ENCODE peak calls at places on chromosomes 12 and 14, in seven cellular contexts. One of them, this sample, is unnamed.

GRCh38 chr14:92783813-92784431 is 10.2 kb upstream of the GOLGA5 start:
- DNase-seq in HS-5: peak; percentile 30
- DNase-seq in upper lobe of left lung: no peak
- DNase-seq in amygdala: no peak
- DNase-seq in SW480: peak; percentile 88
- DNase-seq in IMR-90: peak; percentile 75
- DNase-seq in RPMI7951: peak; percentile 69
- DNase-seq in this sample: no peak

GRCh38 chr12:132374821-132375445 is 45.5 kb upstream of the GALNT9 start:
- DNase-seq in HS-5: no peak
- DNase-seq in upper lobe of left lung: no peak
- DNase-seq in amygdala: no peak
- DNase-seq in SW480: no peak
- DNase-seq in IMR-90: no peak
- DNase-seq in RPMI7951: no peak
- DNase-seq in this sample: no peak

GRCh38 chr12:30739020-30739419 is 15.7 kb downstream of the CAPRIN2 start:
- DNase-seq in HS-5: no peak
- DNase-seq in upper lobe of left lung: no peak
- DNase-seq in amygdala: no peak
- DNase-seq in SW480: no peak
- DNase-seq in IMR-90: no peak
- DNase-seq in RPMI7951: no peak
- DNase-seq in this sample: no peak

GRCh38 chr12:2651061-2651965 is 143.5 kb upstream of the FKBP4 start:
- DNase-seq in HS-5: no peak
- DNase-seq in upper lobe of left lung: no peak
- DNase-seq in amygdala: no peak
- DNase-seq in SW480: no peak
- DNase-seq in IMR-90: no peak
- DNase-seq in RPMI7951: no peak
- DNase-seq in this sample: no peak

GRCh38 chr12:47207829-47208248 is 128.1 kb upstream of the AMIGO2 start:
- DNase-seq in HS-5: no peak
- DNase-seq in upper lobe of left lung: no peak
- DNase-seq in amygdala: no peak
- DNase-seq in SW480: no peak
- DNase-seq in IMR-90: no peak
- DNase-seq in RPMI7951: no peak
- DNase-seq in this sample: no peak

GRCh38 chr14:61147369-61147897 is 133.7 kb downstream of the TMEM30B start:
- DNase-seq in HS-5: no peak
- DNase-seq in upper lobe of left lung: no peak
- DNase-seq in amygdala: no peak
- DNase-seq in SW480: no peak
- DNase-seq in IMR-90: peak; percentile 84
- DNase-seq in RPMI7951: peak; percentile 90
- DNase-seq in this sample: no peak

GRCh38 chr14:70563869-70564268 is 29.1 kb upstream of the ADAM20 start:
- DNase-seq in HS-5: no peak
- DNase-seq in upper lobe of left lung: no peak
- DNase-seq in amygdala: no peak
- DNase-seq in SW480: no peak
- DNase-seq in IMR-90: no peak
- DNase-seq in RPMI7951: no peak
- DNase-seq in this sample: no peak

GRCh38 chr12:131189781-131190180 is 236.1 kb downstream of the ADGRD1 start:
- DNase-seq in HS-5: no peak
- DNase-seq in upper lobe of left lung: no peak
- DNase-seq in amygdala: no peak
- DNase-seq in SW480: no peak
- DNase-seq in IMR-90: no peak
- DNase-seq in RPMI7951: no peak
- DNase-seq in this sample: no peak

GRCh38 chr12:92020983-92021664 is 124.5 kb downstream of the BTG1 start:
- DNase-seq in HS-5: no peak
- DNase-seq in upper lobe of left lung: no peak
- DNase-seq in amygdala: no peak
- DNase-seq in SW480: no peak
- DNase-seq in IMR-90: peak; percentile 27
- DNase-seq in RPMI7951: peak; percentile 20
- DNase-seq in this sample: no peak

GRCh38 chr12:13362260-13362841 is 165.8 kb downstream of the EMP1 start:
- DNase-seq in HS-5: peak; percentile 24
- DNase-seq in upper lobe of left lung: peak; percentile 70
- DNase-seq in amygdala: no peak
- DNase-seq in SW480: peak; percentile 86
- DNase-seq in IMR-90: peak; percentile 5
- DNase-seq in RPMI7951: peak; percentile 59
- DNase-seq in this sample: peak; percentile 79

GRCh38 chr14:105570482-105570881 is 44.1 kb downstream of the TMEM121 start:
- DNase-seq in HS-5: no peak
- DNase-seq in upper lobe of left lung: no peak
- DNase-seq in amygdala: no peak
- DNase-seq in SW480: no peak
- DNase-seq in IMR-90: no peak
- DNase-seq in RPMI7951: no peak
- DNase-seq in this sample: no peak

GRCh38 chr12:124233041-124233836 is 61.7 kb upstream of the RFLNA start:
- DNase-seq in HS-5: peak; percentile 98
- DNase-seq in upper lobe of left lung: no peak
- DNase-seq in amygdala: no peak
- DNase-seq in SW480: no peak
- DNase-seq in IMR-90: peak; percentile 84
- DNase-seq in RPMI7951: peak; percentile 92
- DNase-seq in this sample: no peak

GRCh38 chr14:93036652-93037341 is 78.9 kb downstream of the ITPK1 start:
- DNase-seq in HS-5: no peak
- DNase-seq in upper lobe of left lung: no peak
- DNase-seq in amygdala: peak; percentile 88
- DNase-seq in SW480: peak; percentile 68
- DNase-seq in IMR-90: no peak
- DNase-seq in RPMI7951: peak; percentile 59
- DNase-seq in this sample: no peak

GRCh38 chr14:37116933-37117844 is 55.2 kb downstream of the SLC25A21 start:
- DNase-seq in HS-5: peak; percentile 31
- DNase-seq in upper lobe of left lung: no peak
- DNase-seq in amygdala: no peak
- DNase-seq in SW480: no peak
- DNase-seq in IMR-90: peak; percentile 60
- DNase-seq in RPMI7951: peak; percentile 35
- DNase-seq in this sample: no peak

GRCh38 chr14:72744416-72745120 is 149.3 kb downstream of the DPF3 start:
- DNase-seq in HS-5: no peak
- DNase-seq in upper lobe of left lung: no peak
- DNase-seq in amygdala: no peak
- DNase-seq in SW480: no peak
- DNase-seq in IMR-90: no peak
- DNase-seq in RPMI7951: no peak
- DNase-seq in this sample: no peak

GRCh38 chr14:73762375-73762822 is 48.2 kb upstream of the PNMA1 start:
- DNase-seq in HS-5: no peak
- DNase-seq in upper lobe of left lung: no peak
- DNase-seq in amygdala: no peak
- DNase-seq in SW480: no peak
- DNase-seq in IMR-90: no peak
- DNase-seq in RPMI7951: no peak
- DNase-seq in this sample: no peak

GRCh38 chr12:16606201-16606849 is 363 bp upstream of the LMO3 start:
- DNase-seq in HS-5: no peak
- DNase-seq in upper lobe of left lung: no peak
- DNase-seq in amygdala: peak; percentile 21
- DNase-seq in SW480: peak; percentile 28
- DNase-seq in IMR-90: peak; percentile 27
- DNase-seq in RPMI7951: no peak
- DNase-seq in this sample: no peak

GRCh38 chr14:90547968-90548367 is 151.1 kb downstream of the CALM1 start:
- DNase-seq in HS-5: no peak
- DNase-seq in upper lobe of left lung: no peak
- DNase-seq in amygdala: no peak
- DNase-seq in SW480: no peak
- DNase-seq in IMR-90: no peak
- DNase-seq in RPMI7951: no peak
- DNase-seq in this sample: no peak

GRCh38 chr14:50892255-50892654 is 20.4 kb downstream of the ABHD12B start:
- DNase-seq in HS-5: no peak
- DNase-seq in upper lobe of left lung: no peak
- DNase-seq in amygdala: no peak
- DNase-seq in SW480: peak; percentile 39
- DNase-seq in IMR-90: no peak
- DNase-seq in RPMI7951: no peak
- DNase-seq in this sample: no peak

GRCh38 chr14:36096090-36096489 is 80.4 kb downstream of the PTCSC3 start:
- DNase-seq in HS-5: peak; percentile 57
- DNase-seq in upper lobe of left lung: no peak
- DNase-seq in amygdala: no peak
- DNase-seq in SW480: no peak
- DNase-seq in IMR-90: peak; percentile 52
- DNase-seq in RPMI7951: no peak
- DNase-seq in this sample: no peak

GRCh38 chr14:74510211-74510931 is 16.8 kb downstream of the ISCA2 start:
- DNase-seq in HS-5: no peak
- DNase-seq in upper lobe of left lung: no peak
- DNase-seq in amygdala: no peak
- DNase-seq in SW480: no peak
- DNase-seq in IMR-90: peak; percentile 67
- DNase-seq in RPMI7951: peak; percentile 77
- DNase-seq in this sample: no peak

GRCh38 chr12:131408036-131408365 is 302.9 kb upstream of the SFSWAP start:
- DNase-seq in HS-5: no peak
- DNase-seq in upper lobe of left lung: no peak
- DNase-seq in amygdala: no peak
- DNase-seq in SW480: no peak
- DNase-seq in IMR-90: no peak
- DNase-seq in RPMI7951: no peak
- DNase-seq in this sample: no peak

GRCh38 chr12:82357845-82358199 is 365 bp downstream of the CCDC59 start:
- DNase-seq in HS-5: no peak
- DNase-seq in upper lobe of left lung: no peak
- DNase-seq in amygdala: no peak
- DNase-seq in SW480: peak; percentile 1
- DNase-seq in IMR-90: no peak
- DNase-seq in RPMI7951: no peak
- DNase-seq in this sample: no peak

GRCh38 chr12:111407371-111408115 is 1.8 kb downstream of the SH2B3 start:
- DNase-seq in HS-5: no peak
- DNase-seq in upper lobe of left lung: no peak
- DNase-seq in amygdala: no peak
- DNase-seq in SW480: no peak
- DNase-seq in IMR-90: no peak
- DNase-seq in RPMI7951: no peak
- DNase-seq in this sample: no peak

GRCh38 chr14:22570132-22570949 is 18.7 kb downstream of the DAD1 start:
- DNase-seq in HS-5: peak; percentile 57
- DNase-seq in upper lobe of left lung: peak; percentile 76
- DNase-seq in amygdala: peak; percentile 35
- DNase-seq in SW480: peak; percentile 92
- DNase-seq in IMR-90: peak; percentile 82
- DNase-seq in RPMI7951: peak; percentile 76
- DNase-seq in this sample: peak; percentile 65

GRCh38 chr12:6249580-6249979 is 49.4 kb downstream of the CD9 start:
- DNase-seq in HS-5: no peak
- DNase-seq in upper lobe of left lung: no peak
- DNase-seq in amygdala: no peak
- DNase-seq in SW480: no peak
- DNase-seq in IMR-90: no peak
- DNase-seq in RPMI7951: no peak
- DNase-seq in this sample: no peak

GRCh38 chr14:99191663-99192621 is 80.1 kb downstream of the BCL11B start:
- DNase-seq in HS-5: no peak
- DNase-seq in upper lobe of left lung: peak; percentile 62
- DNase-seq in amygdala: no peak
- DNase-seq in SW480: no peak
- DNase-seq in IMR-90: peak; percentile 13
- DNase-seq in RPMI7951: peak; percentile 70
- DNase-seq in this sample: peak; percentile 78

GRCh38 chr12:120388711-120389431 is 19.9 kb upstream of the MSI1 start:
- DNase-seq in HS-5: no peak
- DNase-seq in upper lobe of left lung: peak; percentile 23
- DNase-seq in amygdala: no peak
- DNase-seq in SW480: peak; percentile 36
- DNase-seq in IMR-90: no peak
- DNase-seq in RPMI7951: no peak
- DNase-seq in this sample: no peak

GRCh38 chr12:20523658-20524057 is 155.3 kb downstream of the PDE3A start:
- DNase-seq in HS-5: peak; percentile 20
- DNase-seq in upper lobe of left lung: no peak
- DNase-seq in amygdala: no peak
- DNase-seq in SW480: no peak
- DNase-seq in IMR-90: peak; percentile 65
- DNase-seq in RPMI7951: no peak
- DNase-seq in this sample: no peak

This sample was measured in left lobe of liver.